ENCODE peak calls at places on chromosomes 16 and 17, in ten cellular contexts. M is GM23338, J is neuronal stem cell, G is aorta, T is foreskin fibroblast, Q is tibial artery, K is HCT116, B is choroid plexus epithelial cell, Z is stomach, I is left lung. U is an unnamed sample.

GRCh38 chr17:2621241-2621640 is 27.8 kb downstream of the PAFAH1B1 start:
- DNase-seq in K (no peak), G (no peak), I (no peak), M (no peak), B (no peak), J (no peak), Q (no peak), Z (no peak), T (peak; percentile 23), U (no peak)

GRCh38 chr17:51999654-52000053 is 158.9 kb downstream of the CA10 start:
- DNase-seq in G (no peak), B (no peak), I (no peak), T (no peak), M (no peak), Q (no peak), Z (no peak), K (no peak), J (no peak), U (no peak)

GRCh38 chr17:17929655-17930380 is 42.4 kb downstream of the TOM1L2 start:
- DNase-seq in B (no peak), K (no peak), Z (no peak), G (no peak), I (no peak), T (peak; percentile 55), Q (no peak), J (no peak), M (no peak), U (no peak)

GRCh38 chr17:47172698-47173565 is 16.2 kb downstream of the CDC27 start:
- DNase-seq in M (no peak), J (no peak), Z (no peak), Q (no peak), I (no peak), G (no peak), B (peak; percentile 23), T (no peak), K (no peak), U (no peak)

GRCh38 chr16:72677662-72678447 is 370.1 kb downstream of the ZFHX3 start:
- DNase-seq in J (no peak), T (peak; percentile 77), Q (no peak), K (no peak), G (no peak), M (no peak), Z (no peak), B (peak; percentile 66), I (no peak), U (no peak)

GRCh38 chr17:75571197-75571884 is 16.3 kb upstream of the MYO15B start:
- DNase-seq in B (peak; percentile 26), I (peak; percentile 81), T (peak; percentile 42), Z (peak; percentile 48), G (peak; percentile 83), K (no peak), M (no peak), Q (no peak), J (no peak), U (no peak)

GRCh38 chr16:74451951-74452758 is 30.9 kb upstream of the CLEC18B start:
- DNase-seq in B (no peak), M (no peak), I (no peak), T (no peak), Q (no peak), G (no peak), K (no peak), Z (no peak), J (no peak), U (no peak)

GRCh38 chr16:75541236-75541635 is 5.3 kb upstream of the CHST5 start:
- DNase-seq in Q (no peak), M (no peak), G (no peak), K (no peak), B (no peak), T (no peak), I (no peak), J (no peak), Z (no peak), U (no peak)

GRCh38 chr16:22641030-22641671 is 130.5 kb downstream of the NPIPB5 start:
- DNase-seq in M (peak; percentile 82), K (peak; percentile 3), G (no peak), Q (no peak), J (peak; percentile 38), B (peak; percentile 66), Z (no peak), T (peak; percentile 83), I (no peak), U (peak; percentile 41)

GRCh38 chr16:8583712-8584111 is 6.6 kb downstream of the TMEM114 start:
- DNase-seq in I (no peak), J (no peak), Z (no peak), G (no peak), Q (no peak), B (peak; percentile 23), M (peak; percentile 53), T (no peak), K (peak; percentile 43), U (no peak)

GRCh38 chr16:84699147-84699711 is 571 bp upstream of the USP10 start:
- DNase-seq in I (no peak), G (no peak), J (no peak), Z (no peak), K (no peak), Q (no peak), T (no peak), M (no peak), B (no peak), U (no peak)

GRCh38 chr17:66417300-66417719 is 114.9 kb downstream of the PRKCA start:
- DNase-seq in J (no peak), G (no peak), T (no peak), I (no peak), B (no peak), K (no peak), Z (no peak), M (no peak), Q (no peak), U (no peak)

GRCh38 chr16:84357191-84357651 is 11.1 kb upstream of the ATP2C2 start:
- DNase-seq in Z (no peak), Q (no peak), I (no peak), B (peak; percentile 50), J (no peak), T (no peak), G (no peak), M (no peak), K (no peak), U (no peak)

GRCh38 chr17:14296511-14296910 is 4.4 kb upstream of the HS3ST3B1 start:
- DNase-seq in B (no peak), K (no peak), M (peak; percentile 27), I (no peak), Q (no peak), Z (no peak), G (no peak), T (no peak), J (no peak), U (no peak)

GRCh38 chr17:14298221-14298994 is 2.5 kb upstream of the HS3ST3B1 start:
- DNase-seq in I (no peak), Z (no peak), J (no peak), K (no peak), T (no peak), B (peak; percentile 36), M (no peak), Q (no peak), G (no peak), U (no peak)

GRCh38 chr17:14299261-14300093 is 1.4 kb upstream of the HS3ST3B1 start:
- DNase-seq in T (peak; percentile 78), J (no peak), I (peak; percentile 92), B (peak; percentile 72), M (peak; percentile 76), K (no peak), Z (peak; percentile 40), Q (no peak), G (no peak), U (no peak)

GRCh38 chr17:14295676-14296075 is 5.2 kb upstream of the HS3ST3B1 start:
- DNase-seq in M (no peak), I (no peak), Z (no peak), K (no peak), T (no peak), Q (no peak), B (no peak), G (no peak), J (no peak), U (no peak)

GRCh38 chr17:14297161-14297851 is 3.6 kb upstream of the HS3ST3B1 start:
- DNase-seq in I (peak; percentile 90), M (peak; percentile 83), Q (no peak), K (no peak), T (peak; percentile 88), J (peak; percentile 55), Z (peak; percentile 38), B (peak; percentile 71), G (no peak), U (no peak)
- H3K4me3 ChIP-seq in I (peak overlapping the region; percentile 16), M (peak overlapping the region; percentile 61), Q (peak overlapping the region; percentile 24), K (no peak overlapping the region), T (peak overlapping the region; percentile 60), J (peak overlapping the region; percentile 20), Z (peak overlapping the region; percentile 46), B (peak overlapping the region; percentile 67), G (no peak overlapping the region), U (peak overlapping the region; percentile 33)

GRCh38 chr17:9024497-9024896 is 3.2 kb downstream of the NTN1 start:
- DNase-seq in K (no peak), G (no peak), M (peak; percentile 76), I (no peak), T (no peak), Q (peak; percentile 56), B (no peak), Z (no peak), J (peak; percentile 43), U (no peak)
- H3K4me3 ChIP-seq in K (no peak overlapping the region), G (peak overlapping the region; percentile 55), M (peak overlapping the region; percentile 67), I (no peak overlapping the region), T (no peak overlapping the region), Q (no peak overlapping the region), B (no peak overlapping the region), Z (no peak overlapping the region), J (no peak overlapping the region), U (no peak overlapping the region)

GRCh38 chr17:81891303-81891552 is 158 bp downstream of the ALYREF start:
- DNase-seq in K (no peak), Z (no peak), T (no peak), G (no peak), B (no peak), J (no peak), Q (no peak), M (no peak), I (no peak), U (no peak)
- H3K4me3 ChIP-seq in K (peak overlapping the region; percentile 98), Z (peak overlapping the region; percentile 98), T (peak overlapping the region; percentile 80), G (peak overlapping the region; percentile 97), B (peak overlapping the region; percentile 91), J (peak overlapping the region; percentile 73), Q (peak overlapping the region; percentile 98), M (peak overlapping the region; percentile 95), I (peak overlapping the region; percentile 75), U (peak overlapping the region; percentile 73)

GRCh38 chr17:14759325-14759724 is 458.4 kb downstream of the HS3ST3B1 start:
- DNase-seq in G (no peak), M (no peak), I (no peak), Z (no peak), Q (no peak), K (no peak), J (no peak), T (no peak), B (no peak), U (no peak)
- H3K4me3 ChIP-seq in G (no peak overlapping the region), M (no peak overlapping the region), I (no peak overlapping the region), Z (no peak overlapping the region), Q (no peak overlapping the region), K (no peak overlapping the region), J (no peak overlapping the region), T (no peak overlapping the region), B (no peak overlapping the region), U (no peak overlapping the region)

DNA sequence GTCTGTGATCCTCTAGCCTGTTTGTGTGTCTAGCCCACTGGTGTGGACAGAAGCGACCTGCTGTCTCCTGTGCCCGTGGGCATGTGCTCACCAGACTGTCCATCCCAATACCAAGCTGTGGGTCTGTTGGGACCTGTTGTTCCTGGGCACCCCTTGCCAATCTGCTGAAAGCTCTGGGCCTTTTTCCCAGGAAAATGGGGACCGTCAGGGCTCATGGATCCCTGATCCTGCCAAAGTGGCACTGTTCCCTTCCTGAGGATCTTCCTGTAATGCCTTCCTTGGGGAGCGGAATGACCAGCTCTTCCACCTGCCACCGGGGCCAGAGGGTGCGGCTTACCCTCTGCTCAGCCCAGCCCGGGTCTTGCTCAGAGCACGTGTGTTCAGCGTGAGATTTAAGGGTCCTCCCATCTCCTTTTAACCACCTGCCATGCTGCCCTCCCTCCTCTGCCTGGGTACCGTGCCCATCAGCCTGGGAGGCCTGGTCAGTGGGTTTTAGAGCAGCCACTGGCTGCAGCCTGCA is 59.3 kb downstream of the BAIAP2 start:
- DNase-seq in K (no peak), Q (no peak), J (no peak), B (no peak), Z (no peak), G (no peak), M (no peak), I (no peak), T (no peak), U (no peak)
- H3K4me3 ChIP-seq in K (no peak overlapping the region), Q (no peak overlapping the region), J (no peak overlapping the region), B (no peak overlapping the region), Z (no peak overlapping the region), G (no peak overlapping the region), M (no peak overlapping the region), I (no peak overlapping the region), T (no peak overlapping the region), U (no peak overlapping the region)